ENCODE peak calls at places on chromosome 20, in eight cellular contexts. U is suprapubic skin, S is brain microvascular endothelial cell, L is A549, X is astrocyte of the spinal cord, O is colonic mucosa, W is fibroblast of mammary gland, G is fibroblast of pulmonary artery. Y is an unnamed sample.

GRCh38 chr20:6381887-6382286 is 259.1 kb upstream of the FERMT1 start:
- DNase-seq in U (no peak), S (peak), L (peak), X (peak), O (no peak), W (no peak), G (peak), Y (no peak)

GRCh38 chr20:35404614-35405259 is 7.0 kb downstream of the UQCC1 start:
- DNase-seq in U (no peak), S (no peak), L (no peak), X (no peak), O (no peak), W (no peak), G (no peak), Y (no peak)

GRCh38 chr20:10553326-10553984 is 118.3 kb downstream of the SLX4IP start:
- DNase-seq in U (no peak), S (peak), L (peak), X (peak), O (peak), W (peak), G (peak), Y (no peak)

GRCh38 chr20:45070932-45071632 is 29.8 kb downstream of the KCNS1 start:
- DNase-seq in U (no peak), S (peak), L (no peak), X (no peak), O (no peak), W (peak), G (peak), Y (no peak)

GRCh38 chr20:57389695-57390603 is 1.2 kb upstream of the RBM38 start:
- DNase-seq in U (no peak), S (no peak), L (no peak), X (no peak), O (no peak), W (no peak), G (no peak), Y (no peak)

GRCh38 chr20:34493646-34494045 is 22.6 kb upstream of the DYNLRB1 start:
- DNase-seq in U (no peak), S (no peak), L (no peak), X (no peak), O (no peak), W (no peak), G (no peak), Y (no peak)

GRCh38 chr20:35271904-35272303 is 6.0 kb downstream of the MMP24OS start:
- DNase-seq in U (no peak), S (peak), L (no peak), X (no peak), O (no peak), W (peak), G (peak), Y (peak)

GRCh38 chr20:5642155-5642981 is 107.8 kb upstream of the SHLD1 start:
- DNase-seq in U (no peak), S (no peak), L (no peak), X (peak), O (peak), W (peak), G (peak), Y (no peak)

GRCh38 chr20:44762466-44763140 is 16.9 kb downstream of the KCNK15 start:
- DNase-seq in U (no peak), S (no peak), L (no peak), X (no peak), O (no peak), W (no peak), G (no peak), Y (no peak)

GRCh38 chr20:37256286-37256685 is 5.3 kb downstream of the GHRH start:
- DNase-seq in U (no peak), S (no peak), L (no peak), X (no peak), O (no peak), W (no peak), G (no peak), Y (no peak)

GRCh38 chr20:35891375-35891774 is 62.9 kb downstream of the SCAND1 start:
- DNase-seq in U (no peak), S (no peak), L (no peak), X (no peak), O (no peak), W (peak), G (peak), Y (no peak)

GRCh38 chr20:12762725-12763124 is 246.0 kb upstream of the SPTLC3 start:
- DNase-seq in U (no peak), S (no peak), L (no peak), X (no peak), O (no peak), W (no peak), G (no peak), Y (no peak)

GRCh38 chr20:58829531-58829941 is 21.2 kb downstream of the GNAS-AS1 start:
- DNase-seq in U (no peak), S (no peak), L (no peak), X (peak), O (no peak), W (peak), G (peak), Y (no peak)

GRCh38 chr20:52178691-52179090 is 12.9 kb downstream of the ZFP64 start:
- DNase-seq in U (no peak), S (no peak), L (no peak), X (no peak), O (no peak), W (no peak), G (no peak), Y (no peak)

GRCh38 chr20:42494290-42494689 is 695.4 kb downstream of the PTPRT start:
- DNase-seq in U (no peak), S (no peak), L (no peak), X (no peak), O (no peak), W (no peak), G (no peak), Y (no peak)

GRCh38 chr20:45206746-45207145 is at the start of gene SEMG1:
- DNase-seq in U (no peak), S (no peak), L (no peak), X (no peak), O (peak), W (no peak), G (no peak), Y (no peak)

GRCh38 chr20:58142843-58143185 is 85.6 kb downstream of the ANKRD60 start:
- DNase-seq in U (peak), S (no peak), L (no peak), X (no peak), O (no peak), W (no peak), G (no peak), Y (no peak)

GRCh38 chr20:63682384-63683139 is 13.9 kb upstream of the TNFRSF6B start:
- DNase-seq in U (no peak), S (peak), L (peak), X (peak), O (no peak), W (peak), G (peak), Y (peak)

GRCh38 chr20:60024801-60025200 is 66.6 kb downstream of the CDH26 start:
- DNase-seq in U (no peak), S (no peak), L (no peak), X (no peak), O (no peak), W (no peak), G (no peak), Y (no peak)

GRCh38 chr20:35568645-35569044 is 26.8 kb downstream of the ERGIC3 start:
- DNase-seq in U (no peak), S (no peak), L (peak), X (no peak), O (no peak), W (no peak), G (no peak), Y (no peak)

GRCh38 chr20:63874254-63874653 is 9.2 kb downstream of the TPD52L2 start:
- DNase-seq in U (no peak), S (no peak), L (no peak), X (no peak), O (no peak), W (peak), G (no peak), Y (no peak)

GRCh38 chr20:57451759-57452661 is 60.8 kb downstream of the RBM38 start:
- DNase-seq in U (no peak), S (no peak), L (no peak), X (no peak), O (no peak), W (no peak), G (no peak), Y (no peak)

GRCh38 chr20:62311832-62312661 is 9.2 kb downstream of the ADRM1 start:
- DNase-seq in U (no peak), S (no peak), L (no peak), X (no peak), O (no peak), W (no peak), G (no peak), Y (no peak)

GRCh38 chr20:58634818-58635665 is 16.0 kb upstream of the STX16 start:
- DNase-seq in U (no peak), S (no peak), L (no peak), X (no peak), O (no peak), W (no peak), G (no peak), Y (no peak)

GRCh38 chr20:33660035-33660684 is 2.0 kb upstream of the C20orf144 start:
- DNase-seq in U (no peak), S (no peak), L (no peak), X (no peak), O (no peak), W (no peak), G (no peak), Y (no peak)

GRCh38 chr20:48841861-48842529 is 14.2 kb upstream of the PREX1 start:
- DNase-seq in U (no peak), S (peak), L (peak), X (peak), O (no peak), W (peak), G (peak), Y (peak)

GRCh38 chr20:49167811-49168507 is 20.2 kb downstream of the STAU1 start:
- DNase-seq in U (no peak), S (no peak), L (no peak), X (no peak), O (no peak), W (peak), G (peak), Y (no peak)

GRCh38 chr20:63782521-63782971 is 43.0 kb downstream of the SLC2A4RG start:
- DNase-seq in U (no peak), S (no peak), L (no peak), X (no peak), O (no peak), W (no peak), G (no peak), Y (no peak)

GRCh38 chr20:62020935-62021701 is 44.6 kb downstream of the TAF4 start:
- DNase-seq in U (no peak), S (peak), L (no peak), X (peak), O (no peak), W (peak), G (peak), Y (peak)

DNA sequence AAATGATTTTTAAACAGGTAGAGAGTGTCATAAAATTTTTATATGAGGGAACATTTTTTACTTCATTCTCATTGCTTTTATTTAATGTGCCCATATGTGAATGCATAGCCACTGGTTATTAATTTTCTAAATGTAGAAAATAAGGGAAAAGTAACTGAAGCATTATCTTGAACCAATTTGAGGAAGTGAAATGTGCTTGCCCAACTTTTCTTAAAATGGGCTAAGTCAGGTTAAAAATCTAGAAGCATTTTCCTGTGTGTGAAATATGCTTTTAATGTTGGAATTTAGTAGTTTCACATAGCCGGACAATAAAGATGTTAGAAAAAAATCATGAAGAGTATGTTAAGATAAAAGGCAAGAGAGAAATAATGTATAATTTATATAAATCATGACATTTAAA is 3.8 kb downstream of the SEC23B start:
- DNase-seq in U (no peak), S (no peak), L (no peak), X (no peak), O (no peak), W (no peak), G (no peak), Y (no peak)
- H3K4me3 ChIP-seq in U (no peak), S (no peak), L (no peak), X (no peak), O (no peak), W (no peak), G (no peak), Y (no peak)

GRCh38 chr20:9206486-9206885 is 137.6 kb downstream of the PLCB4 start:
- DNase-seq in U (no peak), S (no peak), L (no peak), X (no peak), O (no peak), W (no peak), G (no peak), Y (no peak)
- H3K4me3 ChIP-seq in U (no peak), S (no peak), L (no peak), X (no peak), O (no peak), W (no peak), G (no peak), Y (no peak)

DNA sequence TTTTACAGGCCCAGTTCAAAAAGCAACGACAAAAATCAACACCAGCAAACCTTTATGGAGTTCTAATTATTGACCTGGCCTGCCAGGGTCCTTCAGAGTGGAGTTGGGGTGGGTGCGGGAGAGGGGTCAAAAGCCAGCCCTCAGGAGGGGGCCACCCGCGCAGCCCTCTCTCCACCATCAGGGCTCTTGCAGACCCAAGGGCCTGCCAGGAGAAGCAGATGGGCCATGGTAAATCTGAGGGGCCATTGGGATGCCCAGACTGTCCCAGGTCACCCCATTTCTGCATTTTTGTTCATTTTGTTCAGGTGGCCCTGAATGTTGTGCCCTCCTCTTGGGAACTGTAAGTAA is 88.4 kb downstream of the DHX35 start:
- DNase-seq in U (no peak), S (no peak), L (no peak), X (no peak), O (no peak), W (no peak), G (no peak), Y (no peak)
- H3K4me3 ChIP-seq in U (peak), S (peak), L (peak), X (peak), O (peak), W (peak), G (peak), Y (peak)

GRCh38 chr20:23800865-23801264 is 25.7 kb downstream of the CST2 start:
- DNase-seq in U (no peak), S (no peak), L (no peak), X (no peak), O (no peak), W (no peak), G (no peak), Y (no peak)

DNA sequence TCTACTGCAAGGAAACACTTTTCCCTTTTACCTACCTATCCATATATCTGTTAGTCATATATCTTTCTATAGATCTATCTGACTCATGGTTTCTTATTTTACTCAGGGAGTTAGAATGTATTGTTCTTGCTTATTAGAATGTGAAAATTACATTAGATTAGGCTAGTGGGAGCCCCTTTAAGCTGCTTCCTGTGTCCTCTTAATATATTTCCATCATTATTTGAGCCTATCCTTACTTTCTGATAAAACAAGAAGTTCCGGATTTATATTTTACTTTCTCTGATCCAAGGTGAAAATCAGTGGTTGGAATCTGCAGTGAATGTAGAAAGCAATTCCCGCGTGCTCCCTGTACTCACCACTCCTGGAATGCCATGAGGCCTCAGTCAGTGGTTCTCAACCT is 31.0 kb downstream of the CST2 start:
- DNase-seq in U (no peak), S (no peak), L (no peak), X (no peak), O (no peak), W (no peak), G (no peak), Y (no peak)
- H3K4me3 ChIP-seq in U (no peak), S (no peak), L (no peak), X (no peak), O (no peak), W (no peak), G (no peak), Y (no peak)

DNA sequence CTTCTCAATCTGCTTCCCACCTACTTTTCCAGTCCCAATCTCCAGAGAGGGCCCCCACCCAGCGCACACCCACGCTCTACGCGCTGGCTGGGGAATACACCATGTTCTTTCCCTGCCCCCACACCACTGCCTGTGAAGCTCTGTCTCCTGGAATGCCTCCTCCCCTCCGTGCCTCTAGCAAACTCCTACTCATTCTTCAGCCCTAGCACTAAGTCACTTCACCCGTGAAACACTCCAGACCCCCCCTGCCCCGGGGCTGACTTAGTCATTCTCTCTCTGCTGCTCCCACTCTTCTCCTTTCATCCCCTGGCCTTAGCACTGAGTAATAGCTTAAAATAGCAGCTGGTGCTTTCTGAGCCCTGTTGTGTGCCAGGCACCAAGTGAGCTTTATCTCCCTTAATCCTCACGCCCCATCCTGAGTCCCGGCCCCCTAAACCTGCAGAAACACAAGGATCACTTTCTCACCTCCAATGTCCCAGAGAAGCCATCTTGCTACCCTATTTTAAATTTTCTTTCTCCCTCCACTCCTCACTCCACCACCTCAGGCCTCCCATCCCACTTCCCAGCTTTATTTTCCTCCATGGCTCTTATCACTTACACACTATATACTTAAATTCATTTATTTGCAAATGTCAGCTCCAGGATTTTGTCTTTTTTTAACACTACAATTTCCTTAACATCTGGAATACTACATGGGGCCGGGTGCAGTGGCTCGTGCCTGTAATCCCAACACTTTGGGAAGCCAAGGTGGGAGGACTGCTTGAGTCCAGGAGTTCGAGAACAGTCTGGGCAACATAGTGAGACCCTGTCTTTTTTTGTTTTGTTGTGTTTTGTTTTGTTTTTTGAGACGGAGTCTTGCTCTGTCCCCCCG is 6.3 kb upstream of the PARD6B start:
- DNase-seq in U (peak), S (peak), L (peak), X (peak), O (peak), W (peak), G (peak), Y (peak)
- H3K4me3 ChIP-seq in U (no peak), S (no peak), L (no peak), X (no peak), O (no peak), W (no peak), G (no peak), Y (no peak)

GRCh38 chr20:2691663-2692035 is 931 bp upstream of the EBF4 start:
- DNase-seq in U (peak), S (no peak), L (no peak), X (no peak), O (no peak), W (no peak), G (no peak), Y (no peak)

GRCh38 chr20:2692036-2692885 is at the start of gene EBF4:
- DNase-seq in U (peak), S (no peak), L (peak), X (no peak), O (no peak), W (peak), G (peak), Y (no peak)

GRCh38 chr20:2693996-2694471 is 1.5 kb downstream of the EBF4 start:
- DNase-seq in U (peak), S (no peak), L (no peak), X (no peak), O (no peak), W (no peak), G (no peak), Y (no peak)

GRCh38 chr20:2693286-2693995 is 861 bp downstream of the EBF4 start:
- DNase-seq in U (peak), S (no peak), L (peak), X (no peak), O (no peak), W (no peak), G (peak), Y (no peak)

GRCh38 chr20:2692886-2693285 is 306 bp downstream of the EBF4 start:
- DNase-seq in U (no peak), S (no peak), L (no peak), X (no peak), O (no peak), W (no peak), G (no peak), Y (no peak)
- H3K4me3 ChIP-seq in U (peak), S (no peak), L (peak), X (no peak), O (peak), W (no peak), G (no peak), Y (no peak)

Y was measured in skeletal muscle cell.